ENCODE peak calls at places on chromosomes 4 and X, in four cellular contexts. One of them, this sample, is unnamed.

GRCh38 chrX:13685126-13685763 is 3.7 kb upstream of the RAB9A start:
- DNase-seq in activated CD8-positive, alpha-beta memory T cell treated with anti-CD3 and anti-CD28 coated beads, Interleukin-2, amount 10 ng/mL, durations not matched to agents 7 days and 5 days: no peak
- DNase-seq in activated CD8-positive, alpha-beta T cell treated with anti-CD3 and anti-CD28 coated beads for 36 hours: no peak
- DNase-seq in islet precursor cell: no peak
- DNase-seq in this sample: no peak

GRCh38 chrX:127861611-127862010 is 190.6 kb downstream of the ACTRT1 start:
- DNase-seq in islet precursor cell: no peak
- DNase-seq in activated CD8-positive, alpha-beta memory T cell treated with anti-CD3 and anti-CD28 coated beads, Interleukin-2, amount 10 ng/mL, durations not matched to agents 7 days and 5 days: no peak
- DNase-seq in activated CD8-positive, alpha-beta T cell treated with anti-CD3 and anti-CD28 coated beads for 36 hours: no peak
- DNase-seq in this sample: no peak

GRCh38 chrX:15398874-15399273 is 14.7 kb upstream of the VEGFD start:
- DNase-seq in islet precursor cell: no peak
- DNase-seq in activated CD8-positive, alpha-beta memory T cell treated with anti-CD3 and anti-CD28 coated beads, Interleukin-2, amount 10 ng/mL, durations not matched to agents 7 days and 5 days: no peak
- DNase-seq in activated CD8-positive, alpha-beta T cell treated with anti-CD3 and anti-CD28 coated beads for 36 hours: no peak
- DNase-seq in this sample: no peak

GRCh38 chr4:175542787-175543186 is 269.3 kb downstream of the GPM6A start:
- DNase-seq in activated CD8-positive, alpha-beta T cell treated with anti-CD3 and anti-CD28 coated beads for 36 hours: no peak
- DNase-seq in activated CD8-positive, alpha-beta memory T cell treated with anti-CD3 and anti-CD28 coated beads, Interleukin-2, amount 10 ng/mL, durations not matched to agents 7 days and 5 days: no peak
- DNase-seq in islet precursor cell: no peak
- DNase-seq in this sample: no peak

GRCh38 chr4:65954416-65954815 is 284.1 kb upstream of the EPHA5 start:
- DNase-seq in activated CD8-positive, alpha-beta T cell treated with anti-CD3 and anti-CD28 coated beads for 36 hours: no peak
- DNase-seq in activated CD8-positive, alpha-beta memory T cell treated with anti-CD3 and anti-CD28 coated beads, Interleukin-2, amount 10 ng/mL, durations not matched to agents 7 days and 5 days: no peak
- DNase-seq in islet precursor cell: no peak
- DNase-seq in this sample: no peak

GRCh38 chrX:37765507-37765906 is 14.4 kb upstream of the CYBB start:
- DNase-seq in activated CD8-positive, alpha-beta T cell treated with anti-CD3 and anti-CD28 coated beads for 36 hours: no peak
- DNase-seq in activated CD8-positive, alpha-beta memory T cell treated with anti-CD3 and anti-CD28 coated beads, Interleukin-2, amount 10 ng/mL, durations not matched to agents 7 days and 5 days: no peak
- DNase-seq in islet precursor cell: no peak
- DNase-seq in this sample: no peak

GRCh38 chr4:89834486-89835209 is 2.3 kb downstream of the SNCA start:
- DNase-seq in activated CD8-positive, alpha-beta memory T cell treated with anti-CD3 and anti-CD28 coated beads, Interleukin-2, amount 10 ng/mL, durations not matched to agents 7 days and 5 days: no peak
- DNase-seq in islet precursor cell: no peak
- DNase-seq in activated CD8-positive, alpha-beta T cell treated with anti-CD3 and anti-CD28 coated beads for 36 hours: no peak
- DNase-seq in this sample: no peak

GRCh38 chr4:105710678-105711077 is 2.1 kb downstream of the GSTCD start:
- DNase-seq in islet precursor cell: no peak
- DNase-seq in activated CD8-positive, alpha-beta memory T cell treated with anti-CD3 and anti-CD28 coated beads, Interleukin-2, amount 10 ng/mL, durations not matched to agents 7 days and 5 days: no peak
- DNase-seq in activated CD8-positive, alpha-beta T cell treated with anti-CD3 and anti-CD28 coated beads for 36 hours: no peak
- DNase-seq in this sample: no peak

GRCh38 chr4:108166038-108166437 is 2.7 kb downstream of the LEF1 start:
- DNase-seq in activated CD8-positive, alpha-beta memory T cell treated with anti-CD3 and anti-CD28 coated beads, Interleukin-2, amount 10 ng/mL, durations not matched to agents 7 days and 5 days: no peak
- DNase-seq in activated CD8-positive, alpha-beta T cell treated with anti-CD3 and anti-CD28 coated beads for 36 hours: peak
- DNase-seq in islet precursor cell: no peak
- DNase-seq in this sample: peak

GRCh38 chr4:150462743-150463142 is 119.2 kb upstream of the MAB21L2 start:
- DNase-seq in activated CD8-positive, alpha-beta T cell treated with anti-CD3 and anti-CD28 coated beads for 36 hours: no peak
- DNase-seq in islet precursor cell: no peak
- DNase-seq in activated CD8-positive, alpha-beta memory T cell treated with anti-CD3 and anti-CD28 coated beads, Interleukin-2, amount 10 ng/mL, durations not matched to agents 7 days and 5 days: no peak
- DNase-seq in this sample: no peak

GRCh38 chr4:121360496-121360895 is 20.3 kb downstream of the QRFPR start:
- DNase-seq in activated CD8-positive, alpha-beta T cell treated with anti-CD3 and anti-CD28 coated beads for 36 hours: no peak
- DNase-seq in activated CD8-positive, alpha-beta memory T cell treated with anti-CD3 and anti-CD28 coated beads, Interleukin-2, amount 10 ng/mL, durations not matched to agents 7 days and 5 days: no peak
- DNase-seq in islet precursor cell: no peak
- DNase-seq in this sample: no peak